ENCODE peak calls at places on chromosome 7, in eight cellular contexts. One of them, this sample, is unnamed.

GRCh38 chr7:1232623-1233327 is at the start of gene UNCX:
- DNase-seq in GM12891: no peak
- DNase-seq in OCI-LY7: no peak
- DNase-seq in AG04450: no peak
- DNase-seq in A673: peak
- DNase-seq in RWPE1: no peak
- DNase-seq in CD4-positive, alpha-beta T cell: no peak
- DNase-seq in ELF-1: no peak
- DNase-seq in this sample: no peak

GRCh38 chr7:47326220-47326619 is 255.7 kb downstream of the TNS3 start:
- DNase-seq in RWPE1: peak
- DNase-seq in GM12891: no peak
- DNase-seq in OCI-LY7: no peak
- DNase-seq in CD4-positive, alpha-beta T cell: no peak
- DNase-seq in A673: no peak
- DNase-seq in AG04450: peak
- DNase-seq in ELF-1: no peak
- DNase-seq in this sample: peak

GRCh38 chr7:135517060-135517459 is 7.2 kb upstream of the CNOT4 start:
- DNase-seq in GM12891: no peak
- DNase-seq in CD4-positive, alpha-beta T cell: no peak
- DNase-seq in RWPE1: no peak
- DNase-seq in OCI-LY7: no peak
- DNase-seq in A673: no peak
- DNase-seq in AG04450: no peak
- DNase-seq in ELF-1: no peak
- DNase-seq in this sample: no peak

GRCh38 chr7:45978010-45978681 is 57.1 kb upstream of the IGFBP3 start:
- DNase-seq in OCI-LY7: no peak
- DNase-seq in ELF-1: peak
- DNase-seq in CD4-positive, alpha-beta T cell: no peak
- DNase-seq in AG04450: peak
- DNase-seq in A673: peak
- DNase-seq in GM12891: no peak
- DNase-seq in RWPE1: peak
- DNase-seq in this sample: peak

GRCh38 chr7:38027884-38028455 is 107.5 kb downstream of the EPDR1 start:
- DNase-seq in AG04450: no peak
- DNase-seq in ELF-1: no peak
- DNase-seq in OCI-LY7: no peak
- DNase-seq in A673: no peak
- DNase-seq in CD4-positive, alpha-beta T cell: no peak
- DNase-seq in RWPE1: no peak
- DNase-seq in GM12891: no peak
- DNase-seq in this sample: no peak

GRCh38 chr7:7772385-7772784 is 54.0 kb upstream of the RPA3 start:
- DNase-seq in GM12891: no peak
- DNase-seq in RWPE1: peak
- DNase-seq in AG04450: no peak
- DNase-seq in CD4-positive, alpha-beta T cell: no peak
- DNase-seq in A673: no peak
- DNase-seq in OCI-LY7: peak
- DNase-seq in ELF-1: no peak
- DNase-seq in this sample: peak

GRCh38 chr7:11078242-11078834 is 104.7 kb downstream of the PHF14 start:
- DNase-seq in OCI-LY7: no peak
- DNase-seq in CD4-positive, alpha-beta T cell: no peak
- DNase-seq in A673: no peak
- DNase-seq in AG04450: no peak
- DNase-seq in GM12891: peak
- DNase-seq in RWPE1: no peak
- DNase-seq in ELF-1: no peak
- DNase-seq in this sample: no peak

GRCh38 chr7:5634107-5634950 is 147.1 kb downstream of the RNF216 start:
- DNase-seq in AG04450: peak
- DNase-seq in GM12891: no peak
- DNase-seq in OCI-LY7: no peak
- DNase-seq in CD4-positive, alpha-beta T cell: no peak
- DNase-seq in RWPE1: no peak
- DNase-seq in ELF-1: peak
- DNase-seq in A673: peak
- DNase-seq in this sample: no peak

GRCh38 chr7:148787571-148788295 is 89.0 kb downstream of the CUL1 start:
- DNase-seq in ELF-1: no peak
- DNase-seq in OCI-LY7: no peak
- DNase-seq in A673: no peak
- DNase-seq in CD4-positive, alpha-beta T cell: no peak
- DNase-seq in GM12891: no peak
- DNase-seq in AG04450: no peak
- DNase-seq in RWPE1: no peak
- DNase-seq in this sample: no peak

GRCh38 chr7:24395512-24395911 is 111.5 kb downstream of the NPY start:
- DNase-seq in GM12891: no peak
- DNase-seq in A673: no peak
- DNase-seq in OCI-LY7: no peak
- DNase-seq in RWPE1: no peak
- DNase-seq in CD4-positive, alpha-beta T cell: no peak
- DNase-seq in ELF-1: peak
- DNase-seq in AG04450: no peak
- DNase-seq in this sample: no peak

GRCh38 chr7:106625678-106626301 is 35.2 kb downstream of the CCDC71L start:
- DNase-seq in AG04450: no peak
- DNase-seq in RWPE1: no peak
- DNase-seq in OCI-LY7: no peak
- DNase-seq in A673: no peak
- DNase-seq in ELF-1: no peak
- DNase-seq in CD4-positive, alpha-beta T cell: no peak
- DNase-seq in GM12891: no peak
- DNase-seq in this sample: no peak